ENCODE peak calls at places on chromosome 10, in five cellular contexts. K is H1, L is HepG2, I is A549, Y is endothelial cell of umbilical vein. J is an unnamed sample.

GRCh38 chr10:63522129-63522687 is 1.0 kb downstream of the REEP3 start:
- DNase-seq in K (peak; percentile 76), L (no peak), I (peak; percentile 73), Y (peak; percentile 72), J (no peak)

GRCh38 chr10:48541144-48541795 is 63.6 kb downstream of the ARHGAP22 start:
- DNase-seq in K (peak; percentile 30), L (no peak), I (no peak), Y (no peak), J (no peak)

GRCh38 chr10:133384071-133384470 is 5.0 kb downstream of the PAOX start:
- DNase-seq in K (no peak), L (no peak), I (no peak), Y (no peak), J (no peak)

GRCh38 chr10:108421256-108421655 is 1256.8 kb upstream of the SORCS1 start:
- DNase-seq in K (no peak), L (no peak), I (no peak), Y (no peak), J (peak; percentile 34)

GRCh38 chr10:70669732-70670317 is 2.5 kb upstream of the ADAMTS14 start:
- DNase-seq in K (no peak), L (no peak), I (no peak), Y (no peak), J (no peak)

GRCh38 chr10:3277566-3277965 is 105.0 kb upstream of the PITRM1 start:
- DNase-seq in K (no peak), L (no peak), I (no peak), Y (no peak), J (no peak)

GRCh38 chr10:1732501-1733123 is 4.7 kb downstream of the ADARB2 start:
- DNase-seq in K (no peak), L (no peak), I (no peak), Y (no peak), J (no peak)

GRCh38 chr10:76396126-76396525 is 964.7 kb downstream of the LRMDA start:
- DNase-seq in K (no peak), L (no peak), I (no peak), Y (no peak), J (no peak)

GRCh38 chr10:62761115-62761514 is 43.4 kb upstream of the ADO start:
- DNase-seq in K (no peak), L (no peak), I (no peak), Y (peak; percentile 4), J (peak; percentile 24)

GRCh38 chr10:52261362-52261761 is 52.7 kb upstream of the DKK1 start:
- DNase-seq in K (no peak), L (no peak), I (no peak), Y (no peak), J (no peak)

GRCh38 chr10:123150986-123151738 is 3.0 kb upstream of the BUB3 start:
- DNase-seq in K (peak; percentile 83), L (no peak), I (no peak), Y (peak; percentile 29), J (peak; percentile 42)

GRCh38 chr10:123150229-123150985 is 2.5 kb downstream of the HMX2 start:
- DNase-seq in K (no peak), L (no peak), I (no peak), Y (no peak), J (no peak)

GRCh38 chr10:123149162-123149567 is 1.2 kb downstream of the HMX2 start:
- DNase-seq in K (no peak), L (no peak), I (no peak), Y (no peak), J (no peak)

GRCh38 chr10:123148414-123149161 is 652 bp downstream of the HMX2 start:
- DNase-seq in K (peak; percentile 83), L (no peak), I (no peak), Y (no peak), J (peak; percentile 24)

DNA sequence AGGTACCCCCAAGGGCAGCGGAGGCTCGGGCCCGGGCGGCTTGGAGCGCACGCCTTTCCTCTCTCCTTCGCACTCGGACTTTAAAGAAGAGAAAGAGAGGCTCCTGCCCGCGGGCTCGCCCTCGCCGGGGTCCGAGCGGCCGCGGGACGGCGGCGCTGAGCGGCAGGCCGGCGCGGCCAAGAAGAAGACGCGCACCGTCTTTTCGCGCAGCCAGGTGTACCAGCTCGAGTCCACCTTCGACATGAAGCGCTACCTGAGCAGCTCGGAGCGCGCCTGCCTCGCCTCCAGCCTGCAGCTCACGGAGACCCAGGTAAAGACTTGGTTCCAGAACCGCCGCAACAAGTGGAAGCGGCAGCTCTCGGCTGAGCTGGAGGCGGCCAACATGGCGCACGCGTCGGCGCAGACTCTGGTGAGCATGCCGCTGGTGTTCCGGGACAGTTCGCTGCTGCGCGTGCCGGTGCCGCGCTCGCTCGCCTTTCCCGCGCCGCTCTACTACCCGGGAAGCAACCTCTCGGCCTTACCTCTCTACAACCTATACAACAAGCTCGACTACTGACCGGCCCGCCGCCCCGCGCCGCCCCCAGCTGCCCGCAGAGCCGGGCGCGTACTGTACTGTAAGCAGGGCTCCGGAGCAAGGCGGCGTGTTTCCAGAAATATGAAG is 1.8 kb downstream of the HMX2 start:
- DNase-seq in K (peak; percentile 74), L (no peak), I (no peak), Y (peak; percentile 35), J (no peak)
- TF ChIP-seq MAX in K (peak; percentile 89), L (peak; percentile 38), I (no peak), Y (no peak), J (no peak)

DNA sequence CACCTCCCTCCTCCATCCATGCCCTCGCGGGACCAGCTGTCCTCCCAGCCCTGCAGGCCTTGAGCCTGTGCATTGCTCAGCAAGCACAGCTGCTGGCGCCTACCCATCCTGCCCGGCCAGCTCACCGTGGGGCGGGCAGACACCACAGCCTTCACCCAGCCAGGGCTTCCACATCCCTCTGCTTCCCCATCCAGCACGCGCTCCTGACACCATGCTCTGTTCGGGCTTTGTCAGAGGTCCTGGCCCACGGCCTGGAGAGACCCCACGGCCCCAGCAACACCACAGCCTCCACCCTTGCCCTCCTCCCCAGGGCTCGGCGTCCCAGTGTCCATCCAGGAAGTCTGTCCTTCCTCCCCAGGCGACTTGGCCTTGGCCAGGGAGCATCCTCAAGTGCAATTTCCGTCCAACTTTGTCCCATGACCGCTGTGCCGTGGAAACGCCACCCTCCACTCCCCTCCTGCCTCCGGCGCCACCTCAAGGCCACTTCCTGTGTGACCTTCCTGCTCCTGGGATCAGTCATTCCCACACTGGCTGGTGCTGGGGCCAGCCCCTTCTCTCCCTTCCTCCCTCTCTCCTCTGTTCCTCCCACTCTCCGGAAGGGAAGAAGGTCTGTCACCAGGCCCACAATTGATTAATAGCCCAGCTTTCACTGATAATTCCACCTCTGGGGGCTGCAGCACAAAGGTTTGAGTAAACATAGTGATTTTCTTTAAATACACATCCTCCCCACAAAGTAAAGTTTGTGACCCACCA is 71.5 kb upstream of the SMNDC1 start:
- DNase-seq in K (no peak), L (peak; percentile 43), I (no peak), Y (peak; percentile 55), J (peak; percentile 18)
- H3K4me3 ChIP-seq in K (no peak overlapping the region), L (no peak overlapping the region), I (no peak overlapping the region), Y (no peak overlapping the region), J (no peak overlapping the region)

GRCh38 chr10:23358357-23358756 is 13.8 kb upstream of the C10orf67 start:
- DNase-seq in K (no peak), L (no peak), I (no peak), Y (no peak), J (no peak)
- TF ChIP-seq CTCF in K (peak; percentile 34), L (no peak), I (no peak), Y (no peak), J (no peak)

GRCh38 chr10:113356794-113357687 is 195.8 kb upstream of the HABP2 start:
- DNase-seq in K (no peak), L (no peak), I (no peak), Y (no peak), J (no peak)

GRCh38 chr10:113359664-113360063 is 193.2 kb upstream of the HABP2 start:
- DNase-seq in K (no peak), L (no peak), I (no peak), Y (no peak), J (no peak)

GRCh38 chr10:113357688-113358306 is 195.1 kb upstream of the HABP2 start:
- DNase-seq in K (no peak), L (no peak), I (no peak), Y (no peak), J (no peak)

GRCh38 chr10:113362645-113363091 is 190.2 kb upstream of the HABP2 start:
- DNase-seq in K (no peak), L (no peak), I (no peak), Y (no peak), J (no peak)

DNA sequence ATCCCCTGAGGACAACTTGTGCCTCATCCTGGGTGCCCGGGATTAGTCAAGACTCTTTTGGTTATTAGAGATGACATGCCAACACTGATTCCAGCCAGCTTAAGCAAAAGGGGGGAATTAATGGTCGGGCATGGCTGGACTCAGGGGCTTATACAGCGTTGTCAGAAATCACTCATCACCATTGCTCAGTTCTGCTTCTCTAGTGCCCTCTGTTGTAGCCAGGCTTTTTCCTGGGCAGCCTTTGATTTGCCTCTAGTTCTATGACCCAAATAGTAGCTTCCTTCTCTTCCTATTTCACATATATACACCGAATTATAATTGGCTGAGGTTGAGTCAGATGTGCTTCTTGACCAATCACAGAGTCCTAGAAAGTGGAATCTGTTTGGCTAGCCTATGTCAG is 192.0 kb upstream of the HABP2 start:
- DNase-seq in K (no peak), L (no peak), I (no peak), Y (no peak), J (no peak)
- TF ChIP-seq MAX in K (no peak), L (no peak), I (no peak), Y (no peak), J (no peak)

GRCh38 chr10:113060221-113061053 is 110.4 kb downstream of the TCF7L2 start:
- DNase-seq in K (no peak), L (peak; percentile 71), I (no peak), Y (peak; percentile 64), J (peak; percentile 26)
- H3K4me3 ChIP-seq in K (no peak overlapping the region), L (no peak overlapping the region), I (no peak overlapping the region), Y (no peak overlapping the region), J (no peak overlapping the region)

DNA sequence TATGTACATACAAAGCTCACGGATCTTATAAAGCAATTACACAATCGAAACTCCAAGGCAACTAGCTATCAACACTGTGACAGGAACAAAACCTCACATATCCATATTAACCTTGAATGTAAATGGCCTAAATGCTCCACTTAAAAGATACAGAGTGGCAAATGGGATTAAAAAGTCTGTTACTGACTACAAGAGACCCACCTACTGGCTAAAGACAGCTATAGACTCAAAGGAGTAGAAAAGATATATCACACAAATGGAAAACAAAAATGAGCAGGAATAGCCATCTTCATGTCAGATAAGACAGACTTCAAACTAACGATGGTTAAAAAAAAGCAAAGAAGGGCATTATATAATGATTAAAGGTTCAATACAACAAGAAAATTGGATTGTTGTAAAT is 246.7 kb downstream of the ADRA2A start:
- DNase-seq in K (no peak), L (peak; percentile 1), I (no peak), Y (no peak), J (peak; percentile 7)
- TF ChIP-seq CTCF in K (peak; percentile 31), L (peak; percentile 13), I (no peak), Y (no peak), J (no peak)

GRCh38 chr10:46234026-46234425 is 52.8 kb upstream of the ANTXRL start:
- DNase-seq in K (no peak), L (no peak), I (no peak), Y (no peak), J (no peak)
- TF ChIP-seq MAX in K (no peak), L (no peak), I (no peak), Y (no peak), J (no peak)

GRCh38 chr10:122154733-122155366 is 116.2 kb upstream of the BTBD16 start:
- DNase-seq in K (no peak), L (no peak), I (no peak), Y (no peak), J (no peak)
- H3K4me3 ChIP-seq in K (no peak overlapping the region), L (no peak overlapping the region), I (no peak overlapping the region), Y (no peak overlapping the region), J (no peak overlapping the region)